ENCODE peak calls at places on chromosomes 2 and 18, in seven cellular contexts. V is HepG2, S is GM12878, Y is K562, K is SK-N-SH, E is HCT116, P is H1. D is an unnamed sample.

GRCh38 chr2:214989187-214989586 is 149.2 kb downstream of the ABCA12 start:
- DNase-seq in P (no peak), E (no peak), S (no peak), V (no peak), Y (no peak), K (no peak), D (peak)

GRCh38 chr18:47936975-47937374 is 6.5 kb upstream of the SMAD2 start:
- DNase-seq in S (no peak), Y (no peak), V (no peak), E (no peak), P (no peak), K (no peak), D (no peak)

GRCh38 chr2:176390276-176390675 is 121.0 kb downstream of the MTX2 start:
- DNase-seq in S (no peak), E (no peak), P (no peak), V (no peak), K (no peak), Y (no peak), D (no peak)

GRCh38 chr2:197427204-197427603 is 7.6 kb downstream of the SF3B1 start:
- DNase-seq in P (no peak), Y (no peak), E (no peak), K (no peak), S (no peak), V (no peak), D (no peak)

GRCh38 chr2:196131384-196131861 is 40.0 kb downstream of the STK17B start:
- DNase-seq in V (peak), Y (peak), E (peak), K (peak), S (peak), P (no peak), D (peak)

GRCh38 chr2:24920813-24921441 is 890 bp upstream of the ADCY3 start:
- DNase-seq in E (no peak), V (peak), K (peak), P (no peak), S (no peak), Y (no peak), D (no peak)

GRCh38 chr2:5766621-5767020 is 74.4 kb downstream of the SOX11 start:
- DNase-seq in S (no peak), P (no peak), E (no peak), Y (no peak), V (no peak), K (no peak), D (no peak)

GRCh38 chr2:1871171-1871570 is 126.9 kb upstream of the PXDN start:
- DNase-seq in E (no peak), S (no peak), K (no peak), Y (no peak), P (no peak), V (no peak), D (no peak)

GRCh38 chr18:58605027-58606020 is 23.6 kb downstream of the ALPK2 start:
- DNase-seq in S (peak), K (no peak), Y (no peak), E (peak), V (peak), P (no peak), D (no peak)

GRCh38 chr2:145006957-145007672 is 487.2 kb upstream of the ZEB2 start:
- DNase-seq in V (no peak), Y (no peak), E (no peak), S (no peak), K (no peak), P (no peak), D (no peak)

GRCh38 chr2:237473474-237474453 is 13.3 kb upstream of the MLPH start:
- DNase-seq in K (no peak), E (no peak), P (no peak), V (no peak), Y (no peak), S (no peak), D (no peak)

GRCh38 chr2:58237741-58238140 is 3.4 kb downstream of the FANCL start:
- DNase-seq in V (no peak), E (no peak), P (no peak), K (no peak), S (no peak), Y (no peak), D (no peak)

GRCh38 chr2:219628235-219628985 is 980 bp downstream of the SLC4A3 start:
- DNase-seq in S (no peak), P (no peak), E (no peak), K (no peak), Y (no peak), V (no peak), D (no peak)

GRCh38 chr18:39184176-39184575 is 1618.6 kb upstream of the CELF4 start:
- DNase-seq in V (no peak), K (peak), E (no peak), Y (no peak), P (no peak), S (no peak), D (no peak)

GRCh38 chr2:220966636-220967035 is 605.5 kb downstream of the EPHA4 start:
- DNase-seq in V (no peak), S (no peak), K (no peak), P (no peak), E (no peak), Y (no peak), D (no peak)

GRCh38 chr2:9378433-9379371 is 44.6 kb downstream of the ITGB1BP1 start:
- DNase-seq in K (no peak), V (no peak), E (no peak), Y (no peak), S (no peak), P (no peak), D (no peak)

GRCh38 chr2:145065278-145065677 is 545.4 kb upstream of the ZEB2 start:
- DNase-seq in V (no peak), Y (no peak), E (no peak), K (no peak), S (no peak), P (no peak), D (no peak)

GRCh38 chr2:61378281-61378680 is 92.6 kb downstream of the USP34 start:
- DNase-seq in V (no peak), E (no peak), Y (no peak), S (no peak), P (no peak), K (no peak), D (no peak)

GRCh38 chr18:8635087-8635486 is 25.9 kb downstream of the RAB12 start:
- DNase-seq in K (no peak), P (no peak), S (no peak), E (no peak), Y (no peak), V (no peak), D (no peak)

GRCh38 chr2:9690716-9691498 is 60.1 kb upstream of the YWHAQ start:
- DNase-seq in K (peak), E (no peak), P (no peak), V (no peak), S (no peak), Y (no peak), D (no peak)

GRCh38 chr2:121907905-121908304 is 152.5 kb downstream of the TSN start:
- DNase-seq in K (no peak), S (no peak), Y (no peak), P (no peak), E (no peak), V (no peak), D (no peak)

GRCh38 chr18:6362559-6363129 is 52.1 kb downstream of the L3MBTL4 start:
- DNase-seq in P (no peak), E (no peak), Y (peak), K (no peak), V (no peak), S (no peak), D (peak)

GRCh38 chr2:212249451-212249850 is 289.2 kb downstream of the ERBB4 start:
- DNase-seq in K (no peak), S (no peak), P (no peak), Y (no peak), E (no peak), V (no peak), D (no peak)

GRCh38 chr2:19688059-19688458 is 213.7 kb downstream of the TTC32 start:
- DNase-seq in P (no peak), V (no peak), K (no peak), Y (no peak), S (no peak), E (no peak), D (no peak)

GRCh38 chr18:1252936-1253335 is 348.3 kb downstream of the ADCYAP1 start:
- DNase-seq in E (no peak), P (no peak), Y (no peak), K (no peak), S (no peak), V (no peak), D (no peak)

GRCh38 chr18:1253825-1254224 is 349.2 kb downstream of the ADCYAP1 start:
- DNase-seq in K (no peak), Y (no peak), V (no peak), P (no peak), E (no peak), S (no peak), D (no peak)

GRCh38 chr18:1246827-1247226 is 342.2 kb downstream of the ADCYAP1 start:
- DNase-seq in V (no peak), P (no peak), E (no peak), K (no peak), Y (no peak), S (no peak), D (no peak)

DNA sequence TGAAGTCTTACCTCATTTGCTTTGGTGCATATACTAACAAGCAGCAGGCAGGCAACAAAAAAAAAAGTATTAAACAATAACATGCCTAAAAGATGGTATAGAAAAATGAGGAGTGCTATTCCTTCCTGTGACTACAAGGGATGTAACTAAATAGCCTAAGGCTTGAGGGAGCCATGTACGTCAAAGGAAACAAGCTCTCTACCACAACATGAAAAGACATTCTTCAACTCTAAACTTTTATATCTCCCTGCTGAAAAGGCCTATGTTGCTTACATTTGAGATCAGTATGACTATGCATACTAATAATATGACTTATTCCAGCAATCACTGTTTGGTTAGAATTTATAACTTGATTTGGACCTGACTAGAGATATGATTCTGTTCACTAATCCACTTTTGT is 347.9 kb downstream of the ADCYAP1 start:
- DNase-seq in E (no peak), Y (no peak), K (no peak), S (no peak), V (no peak), P (no peak), D (no peak)
- TF ChIP-seq JUND in E (no peak), Y (no peak), K (no peak), S (no peak), V (no peak), P (no peak), D (no peak)

GRCh38 chr2:240182476-240182875 is 42.0 kb upstream of the OTOS start:
- DNase-seq in K (no peak), Y (no peak), V (no peak), S (no peak), P (no peak), E (no peak), D (no peak)

GRCh38 chr2:240184198-240184590 is 43.7 kb upstream of the OTOS start:
- DNase-seq in S (no peak), P (no peak), V (no peak), E (no peak), Y (no peak), K (no peak), D (no peak)

GRCh38 chr2:240182001-240182400 is 41.5 kb upstream of the OTOS start:
- DNase-seq in P (no peak), Y (no peak), K (no peak), S (no peak), E (no peak), V (no peak), D (no peak)

GRCh38 chr2:240183370-240184197 is 43.1 kb upstream of the OTOS start:
- DNase-seq in S (no peak), K (no peak), E (no peak), P (no peak), V (no peak), Y (no peak), D (no peak)

DNA sequence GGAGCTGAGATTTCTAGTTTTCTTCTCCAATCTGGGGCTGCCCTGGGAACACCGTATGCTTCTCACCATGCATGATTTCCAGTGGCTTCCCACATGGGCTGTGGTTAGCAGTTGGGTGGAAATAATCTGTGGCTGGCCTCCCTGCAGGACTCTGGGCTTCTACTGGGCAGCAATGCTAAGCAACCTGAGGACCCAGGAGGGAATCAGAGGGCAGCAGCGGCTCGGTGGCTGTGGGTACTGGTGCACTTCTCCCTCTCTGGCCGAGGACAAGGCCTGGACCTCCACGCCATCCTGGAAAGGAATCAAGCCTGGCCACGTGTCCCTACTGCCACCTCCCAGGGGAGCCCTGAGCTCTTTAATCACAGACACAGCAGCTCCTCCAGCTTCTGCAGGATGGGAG is 42.5 kb upstream of the OTOS start:
- DNase-seq in K (no peak), V (no peak), S (no peak), P (no peak), Y (no peak), E (no peak), D (no peak)
- TF ChIP-seq JUND in K (no peak), V (no peak), S (no peak), P (no peak), Y (no peak), E (no peak), D (no peak)

GRCh38 chr2:159052157-159052561 is 83.7 kb downstream of the TANC1 start:
- DNase-seq in P (no peak), E (no peak), V (no peak), Y (no peak), S (no peak), K (peak), D (no peak)
- TF ChIP-seq JUND in P (no peak), E (no peak), V (no peak), Y (no peak), S (no peak), K (peak), D (no peak)

GRCh38 chr2:191202209-191202721 is 42.9 kb upstream of the MYO1B start:
- DNase-seq in P (no peak), K (no peak), S (no peak), V (no peak), E (no peak), Y (no peak), D (no peak)
- TF ChIP-seq JUND in P (no peak), K (no peak), S (no peak), V (no peak), E (no peak), Y (no peak), D (no peak)

DNA sequence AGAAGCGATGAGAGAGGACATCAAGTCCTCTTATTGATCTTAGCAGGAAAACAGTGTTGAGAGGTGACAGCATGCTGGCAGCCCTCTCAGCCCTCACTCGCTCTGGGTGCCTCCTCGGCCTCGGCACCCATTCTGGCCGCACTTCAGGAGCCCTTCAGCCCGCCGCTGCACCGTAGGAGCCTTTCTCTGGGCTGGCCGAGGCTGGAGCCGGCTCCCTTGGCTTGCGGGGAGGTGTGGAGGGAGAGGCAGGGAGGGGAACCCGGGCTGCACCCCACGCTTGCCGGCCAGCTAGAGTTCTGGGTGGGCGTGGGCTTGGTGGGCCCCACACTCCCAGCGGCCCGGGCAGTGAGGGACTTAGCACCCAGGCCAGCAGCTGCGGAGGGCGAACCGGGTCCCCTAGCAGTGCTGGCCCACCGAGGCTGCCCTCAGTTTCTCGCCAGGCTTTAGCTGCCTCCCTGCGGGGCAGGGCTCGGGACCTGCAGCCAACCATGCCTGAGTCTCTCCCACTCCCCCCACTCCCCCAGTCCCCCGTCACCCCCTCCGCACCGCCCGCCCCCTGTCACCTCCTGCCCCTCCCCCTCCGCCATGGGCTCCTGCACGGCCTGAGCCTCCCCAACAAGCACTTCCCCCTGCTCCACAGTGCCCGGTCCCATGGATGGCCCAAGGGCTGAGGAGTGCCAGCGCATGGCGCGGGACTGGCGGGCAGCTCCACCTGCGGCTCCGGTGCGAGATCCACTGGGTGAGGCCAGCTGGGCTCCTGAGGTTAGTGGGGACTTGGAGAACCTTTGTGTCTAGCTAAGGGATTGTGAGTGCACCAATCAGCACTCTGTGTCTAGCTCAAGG is 8.4 kb downstream of the FAP start:
- DNase-seq in S (no peak), K (no peak), V (no peak), E (no peak), Y (no peak), P (no peak), D (no peak)
- TF ChIP-seq JUND in S (no peak), K (no peak), V (no peak), E (no peak), Y (no peak), P (no peak), D (no peak)

GRCh38 chr2:235026137-235026536 is 74.3 kb downstream of the SH3BP4 start:
- DNase-seq in S (no peak), K (no peak), P (no peak), Y (no peak), V (peak), E (peak), D (peak)

GRCh38 chr2:235024951-235025773 is 73.3 kb downstream of the SH3BP4 start:
- DNase-seq in S (no peak), E (no peak), P (no peak), V (no peak), Y (no peak), K (no peak), D (no peak)

GRCh38 chr2:235027558-235028214 is 75.9 kb downstream of the SH3BP4 start:
- DNase-seq in P (no peak), Y (no peak), K (no peak), V (no peak), S (no peak), E (no peak), D (peak)

GRCh38 chr2:235028646-235029045 is 76.8 kb downstream of the SH3BP4 start:
- DNase-seq in S (no peak), Y (no peak), V (no peak), K (no peak), P (no peak), E (no peak), D (no peak)

GRCh38 chr2:235026649-235027557 is 75.1 kb downstream of the SH3BP4 start:
- DNase-seq in P (no peak), V (no peak), Y (no peak), K (no peak), S (no peak), E (peak), D (peak)
- TF ChIP-seq JUND in P (no peak), V (no peak), Y (no peak), K (no peak), S (no peak), E (no peak), D (no peak)

DNA sequence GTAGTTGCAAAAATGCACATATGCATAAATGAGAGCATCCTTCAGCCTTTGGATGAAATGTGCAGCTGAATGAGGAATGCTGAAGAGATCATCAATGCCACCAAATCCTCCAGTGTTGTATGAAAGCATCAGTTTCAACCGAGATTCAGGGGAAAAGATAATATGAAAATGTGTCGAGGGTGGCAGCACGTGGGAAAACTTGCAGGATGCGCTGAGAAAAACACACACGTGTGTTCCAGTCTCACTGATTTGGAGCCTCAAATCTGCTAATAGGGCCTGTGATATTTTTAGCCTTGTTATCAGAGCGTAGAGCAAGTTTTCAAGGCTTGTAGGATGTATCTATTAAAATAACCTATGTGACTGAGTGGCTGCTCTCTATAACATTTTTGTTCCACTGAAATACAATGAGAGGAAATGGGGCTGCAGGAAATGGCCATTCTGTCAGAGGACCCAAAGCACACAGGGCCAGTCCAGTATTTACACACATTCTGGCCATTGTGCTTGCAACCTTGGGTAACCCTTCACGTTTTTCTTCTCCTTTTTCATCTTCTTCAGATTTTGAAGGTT is 138.8 kb downstream of the PRKCE start:
- DNase-seq in K (no peak), P (no peak), S (no peak), Y (no peak), V (no peak), E (no peak), D (no peak)
- TF ChIP-seq JUND in K (no peak), P (no peak), S (no peak), Y (no peak), V (no peak), E (no peak), D (no peak)

DNA sequence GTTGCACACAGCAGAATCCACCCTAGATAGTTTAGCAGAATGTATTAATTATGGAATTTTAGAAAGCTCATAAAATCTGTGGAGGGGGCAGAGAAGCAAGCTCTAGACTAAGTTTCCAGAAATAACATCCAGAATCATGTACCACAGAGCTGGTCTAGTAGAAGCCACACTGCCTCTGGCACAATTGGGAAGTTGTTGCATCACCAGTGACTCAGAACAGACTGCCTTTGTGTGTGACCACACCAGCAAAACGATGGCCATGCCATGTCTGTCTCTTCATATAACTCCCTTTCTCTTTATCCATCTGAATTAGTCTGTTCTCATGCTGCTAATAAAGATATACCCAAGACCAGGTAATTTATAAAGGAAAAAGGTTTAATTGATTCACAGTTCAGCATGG is 158.9 kb downstream of the CCDC148 start:
- DNase-seq in S (no peak), P (no peak), V (no peak), Y (no peak), K (no peak), E (no peak), D (no peak)
- TF ChIP-seq JUND in S (no peak), P (no peak), V (no peak), Y (no peak), K (no peak), E (no peak), D (no peak)

DNA sequence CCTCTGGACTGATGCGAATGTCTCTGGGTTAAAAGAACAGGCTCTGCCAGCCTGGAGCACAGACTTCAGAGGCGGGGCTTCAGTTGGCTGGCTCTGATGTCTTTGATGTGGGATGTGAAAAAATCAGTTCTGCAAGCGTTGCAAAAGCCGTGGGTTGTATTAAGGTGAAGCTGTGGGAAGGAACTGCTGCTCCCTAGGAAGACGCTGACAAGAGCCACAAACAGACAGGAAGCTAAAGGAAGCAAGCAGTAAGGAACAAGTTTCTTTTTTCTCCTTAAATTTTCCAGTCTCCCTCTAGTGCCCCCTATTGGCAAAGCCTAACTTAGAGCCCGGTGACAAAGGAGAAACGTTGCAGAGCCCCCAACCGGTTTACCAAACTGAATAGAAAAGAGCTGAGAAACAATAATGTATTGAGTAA is 239.0 kb downstream of the CCDC178 start:
- DNase-seq in E (no peak), P (peak), Y (no peak), S (no peak), V (peak), K (peak), D (no peak)
- TF ChIP-seq JUND in E (no peak), P (no peak), Y (no peak), S (no peak), V (no peak), K (no peak), D (no peak)

D was measured in T47D.